ENCODE peak calls at places on chromosomes 4 and X, in seven cellular contexts. G is effector memory CD4-positive, alpha-beta T cell; W is Peyer's patch; X is fibroblast of lung; C is neuronal stem cell; M is H1; P is adrenal gland. I is an unnamed sample. For H3K9me3 and H3K36me3, the result is how much of the 10 kb centered on the place peaks cover.

GRCh38 chrX:119391279-119391678 is 7.9 kb upstream of the SLC25A43 start:
- DNase-seq in G (no peak), W (peak), X (peak), C (no peak), M (no peak), P (no peak), I (no peak)

GRCh38 chr4:90542216-90542615 is 415.0 kb downstream of the CCSER1 start:
- DNase-seq in G (no peak), W (no peak), X (no peak), C (no peak), M (no peak), P (no peak), I (no peak)

GRCh38 chrX:14496674-14497073 is 32.7 kb upstream of the GLRA2 start:
- DNase-seq in G (no peak), W (no peak), X (no peak), C (no peak), M (no peak), P (no peak), I (no peak)

GRCh38 chr4:155768370-155768769 is 9.5 kb downstream of the GUCY1B1 start:
- DNase-seq in G (no peak), W (no peak), X (no peak), C (no peak), M (no peak), P (no peak), I (no peak)

GRCh38 chr4:184282895-184283654 is 65.4 kb upstream of the ENPP6 start:
- DNase-seq in G (no peak), W (peak), X (no peak), C (no peak), M (no peak), P (no peak), I (no peak)

GRCh38 chrX:65750674-65751469 is 83.4 kb downstream of the MSN start:
- DNase-seq in G (peak), W (peak), X (no peak), C (no peak), M (no peak), P (no peak), I (no peak)

GRCh38 chrX:102339312-102340298 is 92.6 kb downstream of the NXF2 start:
- DNase-seq in G (peak), W (no peak), X (no peak), C (no peak), M (no peak), P (no peak), I (no peak)

GRCh38 chr4:108830509-108831244 is 67.8 kb upstream of the ETNPPL start:
- DNase-seq in G (no peak), W (no peak), X (peak), C (no peak), M (no peak), P (no peak), I (no peak)

GRCh38 chr4:18127030-18127429 is 105.5 kb upstream of the LCORL start:
- DNase-seq in G (no peak), W (no peak), X (no peak), C (no peak), M (no peak), P (no peak), I (no peak)

GRCh38 chr4:26307027-26307426 is 13.8 kb upstream of the RBPJ start:
- DNase-seq in G (no peak), W (no peak), X (no peak), C (no peak), M (no peak), P (no peak), I (no peak)

GRCh38 chr4:54066718-54067129 is 2.3 kb upstream of the CHIC2 start:
- DNase-seq in G (no peak), W (no peak), X (no peak), C (no peak), M (no peak), P (no peak), I (no peak)

GRCh38 chr4:89072921-89073320 is 15.9 kb upstream of the FAM13A start:
- DNase-seq in G (no peak), W (no peak), X (no peak), C (no peak), M (no peak), P (no peak), I (no peak)

GRCh38 chr4:173038192-173038896 is 130.3 kb upstream of the GALNT7 start:
- DNase-seq in G (no peak), W (no peak), X (no peak), C (no peak), M (no peak), P (no peak), I (no peak)

GRCh38 chr4:152398060-152398459 is 137.8 kb downstream of the FBXW7 start:
- DNase-seq in G (no peak), W (no peak), X (peak), C (no peak), M (no peak), P (no peak), I (no peak)

GRCh38 chr4:453267-453666 is 45.7 kb downstream of the ZNF721 start:
- DNase-seq in G (no peak), W (no peak), X (no peak), C (no peak), M (no peak), P (no peak), I (no peak)
- H3K9me3 ChIP-seq in G (half or more), W (under half), X (under half), C (under half), M (half or more), P (under half), I (under half)

DNA sequence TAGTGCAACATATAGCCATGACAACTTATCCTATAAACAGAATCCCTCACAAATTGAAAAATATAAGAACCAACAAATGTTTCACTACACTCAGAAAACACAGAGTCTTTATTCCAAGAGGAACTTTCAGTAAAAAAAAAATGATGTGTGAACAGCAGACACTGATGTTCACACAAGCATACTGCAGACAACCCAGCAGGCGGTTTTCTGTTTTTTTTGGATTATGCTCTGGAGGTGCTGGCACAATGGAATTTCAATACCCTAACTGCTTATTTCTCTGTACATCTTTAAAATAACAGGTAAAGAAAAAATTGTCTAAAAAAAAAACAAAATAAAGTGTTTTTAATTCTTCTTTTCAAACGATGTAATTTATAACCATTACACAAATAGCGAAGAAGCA is 55.4 kb downstream of the ANAPC10 start:
- DNase-seq in G (no peak), W (no peak), X (peak), C (no peak), M (no peak), P (no peak), I (no peak)
- H3K4me3 ChIP-seq in G (no peak), W (no peak), X (no peak), C (no peak), M (no peak), P (no peak), I (no peak)

GRCh38 chr4:122930877-122931276 is 8.5 kb upstream of the NUDT6 start:
- DNase-seq in G (no peak), W (no peak), X (peak), C (no peak), M (no peak), P (no peak), I (no peak)
- H3K36me3 ChIP-seq in G (under half), W (under half), X (under half), C (half or more), M (under half), P (under half), I (under half)

GRCh38 chr4:99983289-99983943 is 33.3 kb upstream of the H2AZ1 start:
- DNase-seq in G (no peak), W (no peak), X (no peak), C (no peak), M (no peak), P (no peak), I (no peak)
- H3K9me3 ChIP-seq in G (under half), W (under half), X (under half), C (under half), M (under half), P (under half), I (under half)